ENCODE peak calls at places on chromosomes 11 and 22, in seven cellular contexts. D, K, F, H, Q, V and A are unnamed samples.

GRCh38 chr11:79081441-79082124 is 359.2 kb downstream of the TENM4 start:
- DNase-seq in D (peak), K (no peak), F (no peak), H (no peak), Q (peak), V (no peak), A (no peak)

GRCh38 chr11:43396617-43397016 is 37.9 kb downstream of the TTC17 start:
- DNase-seq in D (no peak), K (no peak), F (no peak), H (no peak), Q (no peak), V (no peak), A (no peak)

GRCh38 chr11:95450547-95451123 is 219.6 kb upstream of the SESN3 start:
- DNase-seq in D (no peak), K (no peak), F (no peak), H (no peak), Q (peak), V (no peak), A (no peak)

GRCh38 chr11:63536669-63537292 is at the start of gene PLAAT4:
- DNase-seq in D (peak), K (no peak), F (peak), H (no peak), Q (peak), V (peak), A (peak)

GRCh38 chr11:134248910-134249480 is 4.2 kb downstream of the THYN1 start:
- DNase-seq in D (no peak), K (no peak), F (no peak), H (no peak), Q (no peak), V (no peak), A (no peak)

GRCh38 chr11:15764329-15764728 is 592.0 kb downstream of the SOX6 start:
- DNase-seq in D (no peak), K (no peak), F (no peak), H (no peak), Q (no peak), V (no peak), A (no peak)

GRCh38 chr11:279040-279965 is 1.1 kb downstream of the NLRP6 start:
- DNase-seq in D (no peak), K (peak), F (peak), H (no peak), Q (no peak), V (no peak), A (no peak)

GRCh38 chr11:57571631-57572030 is 4.2 kb upstream of the UBE2L6 start:
- DNase-seq in D (no peak), K (no peak), F (no peak), H (no peak), Q (no peak), V (no peak), A (no peak)

GRCh38 chr22:17264321-17265052 is 45.3 kb upstream of the ADA2 start:
- DNase-seq in D (no peak), K (no peak), F (no peak), H (no peak), Q (no peak), V (peak), A (no peak)

GRCh38 chr11:9606799-9607510 is 33.5 kb downstream of the WEE1 start:
- DNase-seq in D (no peak), K (no peak), F (no peak), H (no peak), Q (no peak), V (peak), A (peak)

GRCh38 chr11:124799384-124800225 is 601 bp downstream of the MSANTD2 start:
- DNase-seq in D (peak), K (peak), F (peak), H (no peak), Q (peak), V (peak), A (peak)

GRCh38 chr11:113603277-113604059 is 102.6 kb downstream of the TMPRSS5 start:
- DNase-seq in D (peak), K (no peak), F (no peak), H (no peak), Q (peak), V (no peak), A (no peak)

GRCh38 chr11:91404344-91404743 is 820.3 kb upstream of the FAT3 start:
- DNase-seq in D (no peak), K (no peak), F (no peak), H (no peak), Q (no peak), V (no peak), A (no peak)

GRCh38 chr22:47168441-47168840 is 406.0 kb downstream of the TBC1D22A start:
- DNase-seq in D (peak), K (peak), F (peak), H (no peak), Q (no peak), V (no peak), A (no peak)

GRCh38 chr11:77205467-77206263 is 77.6 kb downstream of the MYO7A start:
- DNase-seq in D (no peak), K (peak), F (no peak), H (no peak), Q (no peak), V (no peak), A (no peak)

GRCh38 chr11:72443016-72443415 is 8.7 kb upstream of the CLPB start:
- DNase-seq in D (no peak), K (no peak), F (no peak), H (no peak), Q (no peak), V (no peak), A (no peak)

GRCh38 chr11:127805771-127806170 is 781.6 kb downstream of the ETS1 start:
- DNase-seq in D (no peak), K (no peak), F (no peak), H (no peak), Q (no peak), V (no peak), A (no peak)

GRCh38 chr22:36411589-36412258 is 24.0 kb upstream of the MYH9 start:
- DNase-seq in D (no peak), K (no peak), F (no peak), H (no peak), Q (no peak), V (peak), A (no peak)

GRCh38 chr11:13834463-13834862 is 128.1 kb upstream of the SPON1 start:
- DNase-seq in D (no peak), K (no peak), F (no peak), H (no peak), Q (peak), V (no peak), A (no peak)

GRCh38 chr22:49251371-49251770 is 576.3 kb downstream of the BRD1 start:
- DNase-seq in D (no peak), K (no peak), F (peak), H (no peak), Q (no peak), V (no peak), A (no peak)

GRCh38 chr11:21771097-21771496 is 421.8 kb upstream of the ANO5 start:
- DNase-seq in D (peak), K (no peak), F (no peak), H (no peak), Q (no peak), V (no peak), A (no peak)

GRCh38 chr11:47606731-47607130 is 12.5 kb upstream of the C1QTNF4 start:
- DNase-seq in D (no peak), K (no peak), F (no peak), H (no peak), Q (no peak), V (no peak), A (no peak)

GRCh38 chr11:63613517-63614135 is 607 bp downstream of the PLAAT3 start:
- DNase-seq in D (peak), K (peak), F (peak), H (no peak), Q (peak), V (peak), A (peak)